ENCODE peak calls at places on chromosomes 7 and 10, in four cellular contexts. B, Z, U and I are unnamed samples.
A peak's percentile ranks its signal among the peaks of the same experiment; 100 is the strongest.

GRCh38 chr7:12649348-12649747 is 38.1 kb upstream of the ARL4A start:
- DNase-seq in U (no peak), Z (no peak), B (no peak), I (no peak)

GRCh38 chr7:50739744-50740455 is 42.8 kb downstream of the GRB10 start:
- DNase-seq in U (no peak), Z (peak; percentile 29), B (no peak), I (peak; percentile 38)

GRCh38 chr7:95004618-95005282 is 97.4 kb downstream of the PPP1R9A start:
- DNase-seq in Z (no peak), B (no peak), U (no peak), I (peak; percentile 5)

GRCh38 chr7:141675431-141676210 is 26.3 kb downstream of the DENND11 start:
- DNase-seq in B (no peak), U (no peak), Z (no peak), I (no peak)

GRCh38 chr10:128324058-128324457 is 197.8 kb upstream of the MKI67 start:
- DNase-seq in B (peak; percentile 41), Z (no peak), U (no peak), I (no peak)

GRCh38 chr10:27252267-27253000 is 11.8 kb upstream of the ACBD5 start:
- DNase-seq in B (peak; percentile 70), U (peak; percentile 76), Z (peak; percentile 58), I (peak; percentile 70)

GRCh38 chr7:131657881-131658280 is 101.5 kb upstream of the PODXL start:
- DNase-seq in Z (no peak), U (no peak), B (no peak), I (no peak)

GRCh38 chr10:42781893-42782445 is 626 bp upstream of the BMS1 start:
- DNase-seq in B (no peak), U (peak; percentile 20), Z (no peak), I (peak; percentile 28)

GRCh38 chr10:28558186-28558585 is 25.3 kb downstream of the WAC start:
- DNase-seq in B (no peak), U (no peak), Z (no peak), I (no peak)

GRCh38 chr7:139931190-139932007 is 102.3 kb downstream of the TBXAS1 start:
- DNase-seq in Z (no peak), B (no peak), U (no peak), I (no peak)

GRCh38 chr7:70776627-70777101 is 355.3 kb upstream of the GALNT17 start:
- DNase-seq in U (no peak), Z (no peak), B (no peak), I (peak; percentile 47)

GRCh38 chr7:150986099-150986512 is 4.7 kb upstream of the NOS3 start:
- DNase-seq in Z (no peak), B (peak; percentile 61), U (peak; percentile 71), I (peak; percentile 70)

GRCh38 chr7:101294832-101295121 is 26.8 kb downstream of the IFT22 start:
- DNase-seq in Z (no peak), B (no peak), U (no peak), I (no peak)

GRCh38 chr7:148914208-148914777 is 30.2 kb upstream of the EZH2 start:
- DNase-seq in Z (no peak), U (no peak), B (no peak), I (peak; percentile 68)

GRCh38 chr7:68107968-68108367 is 1111.3 kb downstream of the TYW1 start:
- DNase-seq in Z (no peak), U (no peak), B (no peak), I (no peak)

GRCh38 chr10:92773776-92774175 is 74.5 kb upstream of the EXOC6 start:
- DNase-seq in U (no peak), B (no peak), Z (no peak), I (no peak)

GRCh38 chr7:122412441-122412840 is 107.9 kb upstream of the FEZF1 start:
- DNase-seq in B (no peak), Z (no peak), U (no peak), I (no peak)

GRCh38 chr10:97683556-97684357 is 3.3 kb downstream of the AVPI1 start:
- DNase-seq in B (no peak), U (peak; percentile 36), Z (no peak), I (peak; percentile 71)

GRCh38 chr10:7093368-7093767 is 317.5 kb downstream of the SFMBT2 start:
- DNase-seq in U (no peak), Z (no peak), B (no peak), I (no peak)

GRCh38 chr7:149109969-149110368 is 16.2 kb downstream of the ZNF425 start:
- DNase-seq in Z (no peak), B (no peak), U (no peak), I (no peak)

GRCh38 chr7:103988468-103989199 is 824 bp downstream of the RELN start:
- DNase-seq in Z (no peak), B (no peak), U (no peak), I (peak; percentile 14)

GRCh38 chr7:44375926-44376342 is 50.5 kb upstream of the CAMK2B start:
- DNase-seq in Z (no peak), U (no peak), B (no peak), I (no peak)

GRCh38 chr7:135217645-135218509 is 6.6 kb upstream of the WDR91 start:
- DNase-seq in U (no peak), B (no peak), Z (no peak), I (no peak)

GRCh38 chr10:71634531-71635164 is 84.9 kb downstream of the C10orf105 start:
- DNase-seq in Z (no peak), U (peak; percentile 43), B (peak; percentile 68), I (no peak)

GRCh38 chr10:86252573-86252972 is 114.0 kb downstream of the GRID1 start:
- DNase-seq in U (no peak), Z (no peak), B (no peak), I (no peak)

GRCh38 chr7:36795451-36796021 is 71.2 kb upstream of the AOAH start:
- DNase-seq in B (no peak), U (no peak), Z (no peak), I (no peak)

GRCh38 chr7:35492451-35493175 is 202.3 kb downstream of the HERPUD2 start:
- DNase-seq in Z (no peak), U (no peak), B (no peak), I (no peak)

GRCh38 chr7:14389052-14389988 is 399.9 kb upstream of the ETV1 start:
- DNase-seq in B (no peak), Z (no peak), U (no peak), I (no peak)

GRCh38 chr10:50033481-50033880 is 34.3 kb upstream of the WASHC2A start:
- DNase-seq in B (no peak), U (no peak), Z (no peak), I (peak; percentile 83)

DNA sequence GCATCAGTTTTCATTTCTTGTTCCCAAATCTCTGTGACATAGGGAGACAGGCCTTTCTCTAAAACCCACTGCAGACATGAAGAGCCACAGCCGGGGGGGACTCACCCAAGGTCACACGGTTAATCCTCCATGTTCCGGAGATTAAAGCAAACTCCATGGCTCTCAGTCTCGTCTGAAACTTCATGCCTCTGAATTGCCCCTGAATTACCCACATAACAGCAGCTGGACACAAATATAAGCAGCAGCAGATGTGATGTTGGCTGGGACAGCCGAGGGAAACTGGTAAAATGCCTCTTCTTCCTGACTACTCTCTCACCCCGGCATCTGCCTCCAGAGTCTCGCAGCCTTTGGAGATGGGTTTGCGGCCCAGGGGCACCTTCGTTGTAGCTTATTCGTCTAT is 402.3 kb downstream of the DNAJB6 start:
- DNase-seq in Z (no peak), B (no peak), U (no peak), I (no peak)
- H3K27me3 ChIP-seq in Z (no peaks in the 10 kb centered on the region), B (peaks cover 85% of the 10 kb centered on the region), U (no peaks in the 10 kb centered on the region), I (no peaks in the 10 kb centered on the region)

GRCh38 chr7:158321936-158322615 is 265.5 kb downstream of the PTPRN2 start:
- DNase-seq in U (no peak), Z (no peak), B (no peak), I (no peak)

GRCh38 chr7:158325530-158326381 is 261.9 kb downstream of the PTPRN2 start:
- DNase-seq in U (no peak), Z (no peak), B (no peak), I (no peak)

GRCh38 chr7:158322616-158323530 is 264.8 kb downstream of the PTPRN2 start:
- DNase-seq in U (no peak), B (no peak), Z (no peak), I (no peak)

GRCh38 chr7:158324397-158325360 is 262.9 kb downstream of the PTPRN2 start:
- DNase-seq in U (no peak), Z (no peak), B (no peak), I (no peak)

DNA sequence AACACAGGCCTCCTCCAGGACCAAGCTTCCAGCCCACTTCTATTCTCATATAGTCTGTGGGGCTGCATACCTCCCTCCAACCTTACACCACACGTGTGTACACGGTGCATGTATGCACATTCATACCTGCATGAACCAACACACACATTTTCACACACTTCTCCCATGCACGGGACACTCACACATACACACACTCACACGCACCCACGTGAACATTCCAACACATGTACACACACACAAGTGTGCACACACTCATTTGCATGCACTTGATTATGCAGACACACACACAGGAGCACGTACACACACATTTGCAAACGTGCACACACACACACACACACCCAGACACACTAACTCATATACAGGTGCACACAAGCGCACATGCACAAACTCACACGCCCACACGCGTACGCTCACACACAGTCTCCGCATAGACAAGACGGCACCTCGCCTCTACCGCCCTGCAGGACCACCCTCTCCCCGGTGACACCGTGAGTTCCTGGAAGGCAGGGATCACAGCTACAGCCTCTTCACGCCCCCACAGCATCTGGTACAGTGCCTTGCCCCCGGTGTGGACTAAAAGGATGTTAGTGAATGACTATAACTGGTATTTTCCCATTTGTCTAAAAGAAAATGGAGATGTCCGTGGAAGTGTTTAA is 263.8 kb downstream of the PTPRN2 start:
- DNase-seq in U (no peak), B (no peak), Z (no peak), I (no peak)
- H3K9me3 ChIP-seq in U (no peaks in the 10 kb centered on the region), B (no peaks in the 10 kb centered on the region), Z (no peaks in the 10 kb centered on the region), I (no peaks in the 10 kb centered on the region)

DNA sequence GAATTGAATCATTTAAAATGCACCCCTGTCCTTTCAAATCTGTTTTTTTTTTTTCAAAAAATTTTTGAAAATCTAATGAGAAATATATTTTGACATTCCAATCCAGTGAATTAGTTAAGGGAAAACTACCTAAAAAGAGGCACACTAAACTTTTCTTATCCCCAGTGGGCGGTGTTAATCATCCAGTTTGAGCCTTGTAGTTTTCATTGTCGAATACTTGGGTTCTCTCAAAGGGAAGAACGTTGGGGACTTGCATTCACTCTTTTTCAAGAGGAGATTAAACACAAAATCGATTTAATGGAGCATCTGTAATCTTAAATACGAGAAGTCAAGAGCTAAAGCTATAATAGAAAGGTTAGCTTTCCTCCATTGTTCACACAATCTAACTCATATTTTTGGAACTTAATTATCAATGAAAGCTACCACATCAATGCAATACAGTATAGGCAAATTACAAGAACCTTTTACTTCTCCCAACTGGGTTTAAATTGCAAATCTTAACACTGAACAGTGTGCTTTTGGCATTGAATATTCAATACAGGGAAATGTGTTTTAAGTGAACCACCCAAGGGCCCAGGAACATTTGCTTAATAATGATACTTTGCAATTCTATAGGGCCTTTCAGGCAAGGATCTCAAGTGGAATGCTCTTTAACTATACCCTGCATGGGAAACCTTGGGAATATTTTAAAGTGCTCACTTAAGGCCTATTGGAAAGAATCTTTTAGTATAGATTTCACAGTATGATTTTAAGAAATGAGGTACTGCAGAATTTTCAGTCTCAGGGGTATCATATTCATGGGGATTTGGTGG is 13.1 kb upstream of the SP8 start:
- DNase-seq in Z (no peak), U (no peak), B (no peak), I (no peak)
- H3K27me3 ChIP-seq in Z (peaks cover 22% of the 10 kb centered on the region), U (peaks cover 26% of the 10 kb centered on the region), B (peaks cover 96% of the 10 kb centered on the region), I (peaks cover 53% of the 10 kb centered on the region)

GRCh38 chr7:124754576-124755264 is 10.9 kb downstream of the GPR37 start:
- DNase-seq in B (no peak), Z (no peak), U (no peak), I (no peak)
- H3K9me3 ChIP-seq in B (no peaks in the 10 kb centered on the region), Z (no peaks in the 10 kb centered on the region), U (no peaks in the 10 kb centered on the region), I (no peaks in the 10 kb centered on the region)